ENCODE peak calls at places on chromosomes 5 and 9, in five cellular contexts. B is astrocyte, X is HCT116, I is mammary epithelial cell, D is PC-9. Z is an unnamed sample.

GRCh38 chr5:160539431-160539830 is 117.8 kb downstream of the PTTG1 start:
- DNase-seq in B (peak), X (no peak), I (peak), D (no peak), Z (no peak)

GRCh38 chr9:98658965-98659364 is 49.8 kb downstream of the GABBR2 start:
- DNase-seq in B (peak), X (no peak), I (no peak), D (no peak), Z (peak)

GRCh38 chr9:137126786-137127185 is 12.2 kb upstream of the GRIN1 start:
- DNase-seq in B (no peak), X (no peak), I (no peak), D (no peak), Z (no peak)

GRCh38 chr5:66713998-66714397 is 117.8 kb downstream of the MAST4 start:
- DNase-seq in B (peak), X (peak), I (peak), D (peak), Z (no peak)

GRCh38 chr5:51387854-51388320 is 4.6 kb downstream of the ISL1 start:
- DNase-seq in B (no peak), X (no peak), I (no peak), D (no peak), Z (no peak)

GRCh38 chr9:75734802-75735201 is 155.7 kb upstream of the PCSK5 start:
- DNase-seq in B (no peak), X (no peak), I (no peak), D (no peak), Z (no peak)

GRCh38 chr5:134526483-134527155 is 1.1 kb downstream of the JADE2 start:
- DNase-seq in B (peak), X (peak), I (no peak), D (peak), Z (no peak)

GRCh38 chr5:149680810-149681221 is 49.3 kb upstream of the PPARGC1B start:
- DNase-seq in B (no peak), X (no peak), I (no peak), D (no peak), Z (no peak)

DNA sequence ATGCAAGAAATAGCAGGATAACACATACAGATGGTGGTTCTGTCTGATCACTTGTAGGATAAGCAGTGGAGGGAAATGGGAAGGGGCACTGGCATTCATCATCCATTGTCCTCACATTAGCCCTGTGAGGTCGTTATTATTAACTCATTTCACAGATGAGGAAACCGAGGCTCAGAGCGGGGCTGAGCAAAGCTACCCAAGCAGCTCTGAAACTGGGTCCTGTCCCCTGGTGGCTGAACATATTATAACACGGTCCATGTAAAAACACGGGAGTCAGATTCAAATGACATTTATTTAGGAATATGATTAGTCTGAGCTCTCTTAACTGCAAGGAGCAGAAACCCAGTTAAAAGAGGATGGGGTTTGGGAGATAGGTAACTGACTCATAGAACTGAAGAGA is 43.1 kb downstream of the HRH2 start:
- DNase-seq in B (no peak), X (peak), I (no peak), D (no peak), Z (no peak)
- TF ChIP-seq CTCF in B (peak), X (peak), I (peak), D (peak), Z (no peak)

DNA sequence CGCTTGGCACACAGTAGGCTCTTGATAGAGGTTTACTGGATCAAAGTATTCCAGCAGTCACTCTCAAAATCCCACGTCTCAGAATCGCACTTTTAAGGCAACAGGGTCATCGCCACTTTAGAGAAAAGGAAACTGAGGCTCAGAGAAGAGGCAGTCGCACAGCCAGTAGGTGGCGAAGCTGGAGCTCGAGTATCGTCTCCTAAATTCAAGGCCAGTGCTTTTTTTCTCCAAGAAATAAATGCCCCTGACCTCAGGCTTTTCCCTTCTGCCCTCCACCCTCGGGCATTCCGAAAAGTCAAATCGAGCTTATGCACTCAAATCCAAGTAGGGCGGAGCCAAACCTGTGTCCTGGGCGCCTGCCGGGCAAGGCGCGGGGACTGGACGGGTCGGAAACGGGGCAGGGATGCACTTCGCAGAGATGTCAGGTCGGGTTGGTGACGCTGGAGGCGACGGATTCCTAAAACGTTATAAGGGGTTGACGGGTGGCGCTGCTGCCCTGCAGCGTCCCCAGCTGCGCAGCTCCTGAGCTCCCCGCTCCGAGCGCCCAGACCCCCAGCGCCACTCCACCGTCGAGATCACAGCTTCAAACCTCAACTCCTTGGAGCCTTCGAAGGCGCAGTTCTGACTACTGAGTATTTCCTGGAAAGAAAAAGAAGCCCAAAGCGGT is 4.7 kb upstream of the FOXB2 start:
- DNase-seq in B (no peak), X (no peak), I (no peak), D (no peak), Z (no peak)
- TF ChIP-seq EZH2 in B (peak), X (no peak), I (no peak), D (no peak), Z (peak)

DNA sequence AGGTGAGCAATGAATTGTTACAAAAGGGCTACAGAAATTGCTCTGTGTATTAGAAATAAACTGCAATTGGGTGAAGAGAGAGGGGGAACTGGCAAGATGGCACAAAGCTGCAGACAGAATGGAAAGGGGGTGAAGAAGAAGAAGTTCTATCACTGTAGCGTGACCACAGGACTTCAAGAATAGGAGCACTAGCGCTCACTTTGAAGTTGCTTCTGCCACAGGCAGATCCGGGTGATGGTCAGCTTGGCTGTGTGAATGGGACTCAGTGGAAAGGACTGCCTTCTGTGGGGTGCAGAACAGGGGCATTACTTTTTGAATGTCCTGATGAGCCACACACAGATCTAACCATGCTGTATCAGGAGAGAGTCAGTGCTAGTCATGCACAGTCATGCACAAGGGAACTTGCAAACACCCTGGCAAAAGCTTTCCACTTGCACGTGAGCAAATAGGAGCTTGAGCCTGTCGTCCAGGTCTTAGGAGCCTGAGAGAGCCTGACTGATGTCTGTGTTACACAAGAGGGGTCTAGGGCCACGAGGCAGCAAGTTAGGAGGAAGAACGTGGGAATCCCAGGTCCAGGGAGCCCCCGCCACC is 16.3 kb downstream of the IL5 start:
- DNase-seq in B (no peak), X (no peak), I (peak), D (no peak), Z (no peak)
- TF ChIP-seq CTCF in B (no peak), X (no peak), I (no peak), D (peak), Z (no peak)

GRCh38 chr5:11902304-11902703 is 1.9 kb downstream of the CTNND2 start:
- DNase-seq in B (no peak), X (no peak), I (no peak), D (no peak), Z (no peak)
- TF ChIP-seq EZH2 in B (no peak), X (no peak), I (no peak), D (no peak), Z (no peak)

DNA sequence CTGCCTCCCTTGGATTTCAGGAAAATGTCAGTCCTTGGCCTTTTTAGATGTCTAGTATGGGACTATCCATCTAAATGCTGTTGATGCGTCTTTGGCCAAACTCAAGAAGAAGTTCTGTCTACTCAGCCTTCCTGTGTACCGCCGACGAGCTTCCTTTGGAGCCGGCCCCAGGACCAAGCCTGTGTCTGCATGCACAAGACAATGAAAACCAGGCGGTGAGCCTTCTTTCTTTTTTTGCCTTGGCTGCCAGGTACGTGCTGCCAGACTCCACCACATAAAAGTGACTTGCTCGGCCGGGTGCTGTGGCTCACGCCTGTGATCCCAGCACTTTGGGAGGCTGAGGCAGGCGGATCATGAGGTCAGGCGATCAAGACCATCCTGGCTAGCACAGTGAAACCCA is 6.0 kb upstream of the NEURL1B start:
- DNase-seq in B (no peak), X (no peak), I (no peak), D (no peak), Z (no peak)
- TF ChIP-seq CTCF in B (no peak), X (no peak), I (no peak), D (no peak), Z (no peak)

DNA sequence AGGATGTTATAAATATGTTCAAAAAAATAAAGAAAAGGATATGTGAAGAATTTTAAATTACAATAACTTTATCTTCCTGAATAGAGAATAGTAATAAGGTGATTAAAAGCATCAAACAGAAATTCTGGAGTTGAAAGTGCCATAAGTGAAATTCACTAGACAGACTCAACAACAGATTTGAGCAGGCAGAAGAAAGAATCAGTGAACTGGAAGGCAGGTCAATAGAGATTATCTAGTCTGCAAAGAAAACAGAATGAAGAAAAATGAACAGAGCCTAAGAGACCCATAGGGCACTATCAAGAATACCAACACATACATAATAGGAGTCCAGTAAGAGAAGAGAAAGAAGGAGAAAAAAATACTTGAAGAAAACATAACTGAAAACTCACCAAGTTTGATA is 162.1 kb downstream of the ROR2 start:
- DNase-seq in B (no peak), X (no peak), I (no peak), D (no peak), Z (no peak)
- TF ChIP-seq EZH2 in B (no peak), X (no peak), I (no peak), D (no peak), Z (no peak)

GRCh38 chr9:133509179-133510083 is 15.3 kb downstream of the MYMK start:
- DNase-seq in B (no peak), X (no peak), I (no peak), D (peak), Z (no peak)
- TF ChIP-seq CTCF in B (no peak), X (no peak), I (no peak), D (no peak), Z (no peak)

DNA sequence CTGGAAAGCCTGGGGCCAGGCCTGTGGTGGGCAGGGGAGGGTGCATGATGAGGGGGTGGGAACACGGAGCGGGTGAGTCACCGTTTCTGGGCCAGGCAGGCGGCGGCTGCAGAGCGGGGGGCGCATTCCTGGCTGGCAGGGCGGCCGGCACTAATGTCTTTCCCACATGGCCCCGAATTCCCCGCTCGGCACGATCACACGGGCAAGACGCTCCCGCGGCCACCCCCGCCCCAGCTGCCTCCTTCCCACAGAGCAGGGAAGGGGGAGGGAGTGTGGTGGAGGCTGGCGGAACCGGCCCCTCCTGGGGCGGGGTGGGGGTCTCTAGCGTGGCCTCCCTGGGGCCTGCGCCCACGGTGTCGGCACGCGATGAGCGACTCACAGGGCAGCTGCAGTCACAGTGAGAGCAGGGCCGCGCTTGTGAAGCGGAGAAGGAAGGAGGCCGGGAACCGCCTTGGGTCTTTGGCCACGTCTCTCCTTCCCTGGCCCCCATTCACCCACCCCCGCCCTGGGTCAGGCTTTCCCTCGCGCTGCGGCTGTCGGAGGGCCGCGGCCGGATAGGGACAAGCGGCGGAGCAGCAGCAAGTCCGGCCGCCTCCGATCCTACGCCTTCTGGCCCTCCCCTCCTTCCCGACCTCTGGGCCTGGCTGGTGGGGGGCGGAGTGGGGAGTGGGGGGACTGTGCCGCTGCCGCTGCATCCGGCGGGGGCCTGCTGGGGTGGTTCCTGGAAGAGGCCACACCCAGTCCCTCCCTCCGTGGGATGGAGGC is 48.9 kb downstream of the CXXC5 start:
- DNase-seq in B (peak), X (no peak), I (peak), D (peak), Z (peak)
- TF ChIP-seq EZH2 in B (no peak), X (no peak), I (no peak), D (no peak), Z (no peak)